ENCODE peak calls at places on chromosomes 2 and 18, in four cellular contexts. N, S, E and M are unnamed samples.

GRCh38 chr2:73163522-73164367 is 38.6 kb upstream of the NOTO start:
- DNase-seq in N (peak), S (peak), E (peak), M (peak)

GRCh38 chr2:222844323-222844722 is 16.5 kb upstream of the ACSL3 start:
- DNase-seq in N (peak), S (peak), E (no peak), M (no peak)

GRCh38 chr18:74635202-74635969 is 37.7 kb downstream of the ZNF407 start:
- DNase-seq in N (no peak), S (no peak), E (no peak), M (peak)

GRCh38 chr2:226953206-226953605 is 117.4 kb downstream of the RHBDD1 start:
- DNase-seq in N (no peak), S (no peak), E (no peak), M (no peak)

GRCh38 chr2:42450136-42450535 is 43.6 kb downstream of the KCNG3 start:
- DNase-seq in N (no peak), S (no peak), E (no peak), M (no peak)

GRCh38 chr18:69774831-69775230 is 172.8 kb downstream of the CD226 start:
- DNase-seq in N (peak), S (no peak), E (no peak), M (no peak)

GRCh38 chr18:52334896-52335295 is 5.1 kb upstream of the DCC start:
- DNase-seq in N (peak), S (peak), E (no peak), M (no peak)

GRCh38 chr2:235505210-235505741 is 11.4 kb downstream of the AGAP1 start:
- DNase-seq in N (no peak), S (no peak), E (no peak), M (no peak)

GRCh38 chr18:12403601-12404506 is 3.9 kb upstream of the PRELID3A start:
- DNase-seq in N (no peak), S (peak), E (no peak), M (no peak)

GRCh38 chr18:22558945-22559385 is 141.2 kb upstream of the CTAGE1 start:
- DNase-seq in N (no peak), S (peak), E (no peak), M (no peak)

GRCh38 chr2:71713581-71714580 is 260.5 kb downstream of the DYSF start:
- DNase-seq in N (no peak), S (no peak), E (no peak), M (no peak)

GRCh38 chr2:124482551-124482950 is 457.5 kb downstream of the CNTNAP5 start:
- DNase-seq in N (no peak), S (no peak), E (no peak), M (no peak)

GRCh38 chr2:239380831-239381708 is 19.8 kb downstream of the HDAC4 start:
- DNase-seq in N (no peak), S (no peak), E (no peak), M (no peak)

GRCh38 chr2:9287400-9288059 is 80.9 kb downstream of the ASAP2 start:
- DNase-seq in N (no peak), S (peak), E (peak), M (no peak)

GRCh38 chr2:180004731-180005130 is 2.4 kb downstream of the CWC22 start:
- DNase-seq in N (no peak), S (no peak), E (no peak), M (no peak)

GRCh38 chr18:31497404-31497710 is 620 bp upstream of the DSG2 start:
- DNase-seq in N (no peak), S (no peak), E (no peak), M (no peak)

GRCh38 chr18:5152335-5153020 is 44.6 kb downstream of the AKAIN1 start:
- DNase-seq in N (no peak), S (no peak), E (no peak), M (no peak)

GRCh38 chr2:237967463-237967871 is 653 bp downstream of the UBE2F start:
- DNase-seq in N (no peak), S (peak), E (no peak), M (no peak)

GRCh38 chr2:88896971-88897370 is 205.5 kb downstream of the RPIA start:
- DNase-seq in N (no peak), S (no peak), E (no peak), M (no peak)

GRCh38 chr2:185942855-185943254 is 204.3 kb downstream of the FSIP2 start:
- DNase-seq in N (no peak), S (no peak), E (no peak), M (no peak)

GRCh38 chr2:133135035-133135654 is 433.1 kb downstream of the NCKAP5 start:
- DNase-seq in N (no peak), S (no peak), E (no peak), M (no peak)